ENCODE peak calls at places on chromosomes 2 and 18, in ten cellular contexts. Q is RPMI7951, P is uterus, O is PC-9, N is ACHN, E is amniotic stem cell, H is mucosa of descending colon, Z is BE2C, C is H54, I is upper lobe of right lung. S is an unnamed sample.

GRCh38 chr2:94872676-94873361 is 1.6 kb downstream of the TEKT4 start:
- DNase-seq in P (no peak), O (no peak), I (peak), Z (no peak), N (no peak), C (no peak), H (no peak), E (no peak), Q (no peak), S (no peak)

GRCh38 chr2:235836416-235837042 is 331.7 kb downstream of the GBX2 start:
- DNase-seq in E (no peak), O (peak), Q (no peak), N (no peak), C (no peak), H (no peak), P (no peak), I (no peak), Z (no peak), S (no peak)

GRCh38 chr2:232838406-232838874 is 31.6 kb upstream of the SNORC start:
- DNase-seq in H (peak), N (peak), Z (no peak), O (peak), I (no peak), E (no peak), P (no peak), C (no peak), Q (peak), S (no peak)

GRCh38 chr2:75498907-75499306 is 61.8 kb downstream of the EVA1A start:
- DNase-seq in N (no peak), C (no peak), I (no peak), Q (peak), E (no peak), O (no peak), Z (no peak), H (no peak), P (no peak), S (no peak)

GRCh38 chr2:70620020-70620419 is 66.4 kb upstream of the TGFA start:
- DNase-seq in I (no peak), O (no peak), E (no peak), P (no peak), H (no peak), C (no peak), Z (no peak), Q (no peak), N (no peak), S (no peak)

GRCh38 chr2:108912629-108912902 is 76.5 kb downstream of the EDAR start:
- DNase-seq in E (no peak), I (no peak), C (no peak), N (no peak), H (no peak), Z (no peak), Q (no peak), O (no peak), P (no peak), S (no peak)

GRCh38 chr18:48902023-48902855 is 48.5 kb downstream of the SMAD7 start:
- DNase-seq in I (peak), E (peak), Z (peak), O (peak), P (peak), C (peak), Q (peak), H (peak), N (peak), S (peak)

GRCh38 chr2:11446733-11447248 is 19.2 kb downstream of the E2F6 start:
- DNase-seq in H (peak), Z (peak), E (no peak), P (peak), I (no peak), N (peak), C (peak), O (peak), Q (peak), S (peak)

GRCh38 chr2:219765236-219765635 is 137.8 kb downstream of the SLC4A3 start:
- DNase-seq in Z (no peak), E (no peak), O (no peak), C (no peak), N (no peak), P (no peak), Q (peak), I (no peak), H (no peak), S (no peak)

GRCh38 chr2:24913896-24914295 is 6.1 kb downstream of the ADCY3 start:
- DNase-seq in N (no peak), Q (no peak), H (no peak), Z (no peak), P (no peak), E (no peak), O (no peak), I (no peak), C (no peak), S (no peak)

GRCh38 chr18:33871363-33872025 is 293.5 kb downstream of the ASXL3 start:
- DNase-seq in O (no peak), Z (no peak), E (no peak), Q (no peak), P (no peak), C (no peak), I (no peak), H (no peak), N (no peak), S (no peak)

GRCh38 chr2:25960920-25961319 is 21.4 kb downstream of the KIF3C start:
- DNase-seq in I (no peak), E (no peak), P (no peak), Q (peak), H (no peak), C (peak), Z (no peak), N (no peak), O (no peak), S (no peak)

GRCh38 chr18:75548353-75548752 is 120.8 kb upstream of the SMIM21 start:
- DNase-seq in O (no peak), I (no peak), N (no peak), Q (peak), E (no peak), H (no peak), Z (no peak), P (no peak), C (no peak), S (no peak)

GRCh38 chr2:71703981-71704545 is 250.7 kb downstream of the DYSF start:
- DNase-seq in I (peak), Z (no peak), O (no peak), E (no peak), P (no peak), C (no peak), Q (no peak), N (no peak), H (no peak), S (no peak)

GRCh38 chr18:45521777-45522176 is 93.5 kb upstream of the SLC14A2 start:
- DNase-seq in H (no peak), N (no peak), E (no peak), P (peak), C (no peak), I (no peak), O (no peak), Q (peak), Z (no peak), S (no peak)

GRCh38 chr2:38016177-38016576 is 59.8 kb downstream of the CYP1B1 start:
- DNase-seq in I (no peak), N (no peak), C (no peak), P (no peak), O (no peak), E (no peak), Q (peak), Z (no peak), H (no peak), S (no peak)

S was measured in HTR-8/SVneo.